ENCODE peak calls at places on chromosomes 2 and 18, in five cellular contexts. C is SK-N-MC, V is A673, R is GM23248, W is PC-3. S is an unnamed sample.

GRCh38 chr2:74843371-74844298 is 9.7 kb downstream of the HK2 start:
- DNase-seq in C (no peak), V (no peak), R (peak), W (peak), S (no peak)

GRCh38 chr2:210481601-210482124 is 5.1 kb upstream of the LANCL1 start:
- DNase-seq in C (no peak), V (no peak), R (no peak), W (peak), S (no peak)

GRCh38 chr2:30631051-30631671 is 176.1 kb downstream of the CAPN13 start:
- DNase-seq in C (no peak), V (no peak), R (no peak), W (no peak), S (no peak)

GRCh38 chr18:37778417-37779165 is 213.0 kb upstream of the CELF4 start:
- DNase-seq in C (no peak), V (peak), R (peak), W (peak), S (no peak)

GRCh38 chr18:37544196-37544595 is 21.4 kb downstream of the CELF4 start:
- DNase-seq in C (no peak), V (no peak), R (no peak), W (no peak), S (no peak)

GRCh38 chr2:190849774-190850173 is 30.8 kb upstream of the GLS start:
- DNase-seq in C (no peak), V (no peak), R (peak), W (peak), S (no peak)

GRCh38 chr2:118110310-118110709 is 22.0 kb downstream of the INSIG2 start:
- DNase-seq in C (no peak), V (no peak), R (no peak), W (no peak), S (no peak)

GRCh38 chr2:158127380-158127804 is 25.7 kb downstream of the UPP2 start:
- DNase-seq in C (no peak), V (no peak), R (no peak), W (no peak), S (no peak)

GRCh38 chr2:127070221-127070620 is 36.7 kb downstream of the BIN1 start:
- DNase-seq in C (no peak), V (no peak), R (no peak), W (no peak), S (no peak)

DNA sequence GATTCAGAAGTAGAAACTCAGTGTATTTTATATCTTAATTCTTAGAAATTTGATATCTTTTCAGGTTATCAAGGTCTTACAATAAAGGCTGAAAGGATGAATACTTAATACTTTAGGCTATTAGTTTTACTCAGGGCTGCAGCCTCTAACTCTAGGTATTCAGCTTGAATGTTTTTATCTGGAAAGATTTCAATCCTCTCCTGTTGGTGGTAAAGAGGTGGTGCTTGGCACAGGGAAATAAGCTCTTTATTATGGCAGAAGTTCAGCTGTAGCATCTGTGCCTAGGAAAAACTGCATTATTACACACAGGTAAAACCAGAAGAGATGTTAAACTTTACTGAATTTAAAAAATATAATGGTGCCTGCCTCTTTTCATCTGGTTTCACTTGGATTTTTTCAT is 11.1 kb downstream of the ACVR2A start:
- DNase-seq in C (no peak), V (no peak), R (no peak), W (no peak), S (no peak)
- TF ChIP-seq EZH2 in C (no peak), V (no peak), R (no peak), W (no peak), S (no peak)

GRCh38 chr18:48752928-48753327 is 197.8 kb downstream of the SMAD7 start:
- DNase-seq in C (no peak), V (no peak), R (no peak), W (no peak), S (no peak)

GRCh38 chr18:48750485-48751175 is 200.1 kb downstream of the SMAD7 start:
- DNase-seq in C (no peak), V (no peak), R (peak), W (no peak), S (no peak)

GRCh38 chr18:48752478-48752877 is 198.3 kb downstream of the SMAD7 start:
- DNase-seq in C (no peak), V (no peak), R (no peak), W (no peak), S (peak)

GRCh38 chr18:48751727-48752468 is 198.9 kb downstream of the SMAD7 start:
- DNase-seq in C (no peak), V (no peak), R (no peak), W (no peak), S (no peak)

DNA sequence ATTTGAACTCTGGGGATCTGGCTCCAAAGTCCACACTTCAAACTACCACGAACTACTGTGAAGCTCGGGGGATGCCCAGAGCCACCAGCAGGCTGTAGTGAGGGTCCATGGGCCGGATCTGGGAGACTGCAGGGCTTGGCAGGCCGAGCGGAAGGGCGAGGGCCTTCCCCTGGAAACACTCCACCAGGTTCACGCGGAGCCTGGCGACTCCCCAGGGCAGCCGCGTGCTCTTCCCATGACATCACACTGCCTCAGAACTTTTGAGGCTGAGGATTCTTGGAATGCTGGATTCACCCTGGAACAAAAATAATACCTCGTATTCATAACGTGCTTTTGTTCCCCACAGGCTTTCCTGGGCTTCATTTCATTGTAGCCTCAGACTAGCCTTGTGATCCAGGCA is 201.0 kb downstream of the SMAD7 start:
- DNase-seq in C (no peak), V (no peak), R (peak), W (no peak), S (no peak)
- TF ChIP-seq EZH2 in C (no peak), V (no peak), R (no peak), W (no peak), S (no peak)

DNA sequence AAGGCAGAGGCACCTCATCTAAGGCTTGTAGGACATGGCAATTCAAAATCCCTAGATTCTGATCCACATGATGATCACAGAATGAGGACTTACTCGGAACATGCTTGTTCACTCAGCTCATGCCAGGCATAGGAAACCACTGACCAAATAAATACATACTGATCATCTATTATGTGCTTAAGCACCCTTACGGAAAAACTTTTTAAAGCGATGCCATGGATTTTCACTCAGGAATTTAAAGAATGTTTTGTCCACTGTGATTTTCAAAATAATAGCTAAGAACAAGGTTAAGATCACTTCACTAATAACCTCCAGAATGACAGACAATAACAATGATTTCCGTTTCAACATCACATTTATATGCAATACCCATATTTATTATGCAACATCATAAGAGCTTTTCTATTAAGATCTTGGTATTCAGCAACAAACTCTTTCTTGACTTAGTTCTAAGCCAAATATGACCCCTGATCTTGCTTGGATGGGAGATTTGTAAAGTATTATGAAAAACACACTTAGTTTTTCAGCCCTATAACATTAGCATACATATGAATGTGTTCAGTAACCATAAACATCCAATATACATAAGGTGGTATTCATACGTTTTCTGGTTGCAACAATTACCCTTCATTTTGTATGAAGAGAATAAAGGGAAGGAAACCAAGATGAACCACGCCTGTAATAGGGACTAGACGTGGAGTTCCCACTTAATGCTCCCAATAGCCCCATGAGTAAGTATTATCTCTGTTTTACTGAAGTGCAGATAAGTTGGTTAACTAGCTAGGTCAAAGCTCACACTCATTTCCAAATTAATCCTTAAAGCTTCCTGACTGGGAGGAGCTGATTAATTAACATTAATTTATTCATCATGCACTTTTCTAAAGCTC is 2.0 kb downstream of the CD302 start:
- DNase-seq in C (no peak), V (no peak), R (no peak), W (no peak), S (no peak)
- TF ChIP-seq EZH2 in C (no peak), V (no peak), R (no peak), W (no peak), S (no peak)

GRCh38 chr2:66437055-66437454 is 2.1 kb downstream of the MEIS1 start:
- DNase-seq in C (no peak), V (no peak), R (peak), W (no peak), S (no peak)

GRCh38 chr2:66436546-66436945 is 1.6 kb downstream of the MEIS1 start:
- DNase-seq in C (no peak), V (no peak), R (peak), W (no peak), S (no peak)

GRCh38 chr2:66438498-66439290 is 3.8 kb downstream of the MEIS1 start:
- DNase-seq in C (no peak), V (no peak), R (peak), W (no peak), S (no peak)

GRCh38 chr2:66439291-66440010 is 4.5 kb downstream of the MEIS1 start:
- DNase-seq in C (no peak), V (peak), R (peak), W (no peak), S (no peak)

GRCh38 chr2:66437601-66438497 is 2.9 kb downstream of the MEIS1 start:
- DNase-seq in C (no peak), V (peak), R (peak), W (no peak), S (no peak)
- TF ChIP-seq EZH2 in C (no peak), V (no peak), R (no peak), W (no peak), S (no peak)

GRCh38 chr2:181656450-181657261 is at the start of gene CERKL:
- DNase-seq in C (no peak), V (no peak), R (peak), W (peak), S (no peak)
- TF ChIP-seq EZH2 in C (no peak), V (no peak), R (no peak), W (no peak), S (peak)

GRCh38 chr2:26666671-26667070 is 25.5 kb upstream of the CIB4 start:
- DNase-seq in C (no peak), V (no peak), R (peak), W (peak), S (no peak)
- TF ChIP-seq EZH2 in C (no peak), V (no peak), R (no peak), W (no peak), S (no peak)

GRCh38 chr18:31497404-31497710 is 620 bp upstream of the DSG2 start:
- DNase-seq in C (no peak), V (no peak), R (no peak), W (no peak), S (no peak)

GRCh38 chr18:31498450-31499156 is 626 bp downstream of the DSG2 start:
- DNase-seq in C (no peak), V (no peak), R (no peak), W (no peak), S (no peak)

GRCh38 chr18:31500161-31500688 is 2.2 kb downstream of the DSG2 start:
- DNase-seq in C (no peak), V (no peak), R (no peak), W (no peak), S (no peak)

GRCh38 chr18:31499157-31499524 is 1.2 kb downstream of the DSG2 start:
- DNase-seq in C (no peak), V (no peak), R (no peak), W (no peak), S (no peak)

GRCh38 chr18:31497711-31498449 is at the start of gene DSG2:
- DNase-seq in C (no peak), V (peak), R (peak), W (peak), S (no peak)
- TF ChIP-seq EZH2 in C (no peak), V (no peak), R (no peak), W (no peak), S (no peak)

GRCh38 chr2:216584112-216584511 is 49.1 kb upstream of the IGFBP2 start:
- DNase-seq in C (no peak), V (no peak), R (no peak), W (no peak), S (no peak)
- TF ChIP-seq EZH2 in C (no peak), V (no peak), R (no peak), W (no peak), S (no peak)

DNA sequence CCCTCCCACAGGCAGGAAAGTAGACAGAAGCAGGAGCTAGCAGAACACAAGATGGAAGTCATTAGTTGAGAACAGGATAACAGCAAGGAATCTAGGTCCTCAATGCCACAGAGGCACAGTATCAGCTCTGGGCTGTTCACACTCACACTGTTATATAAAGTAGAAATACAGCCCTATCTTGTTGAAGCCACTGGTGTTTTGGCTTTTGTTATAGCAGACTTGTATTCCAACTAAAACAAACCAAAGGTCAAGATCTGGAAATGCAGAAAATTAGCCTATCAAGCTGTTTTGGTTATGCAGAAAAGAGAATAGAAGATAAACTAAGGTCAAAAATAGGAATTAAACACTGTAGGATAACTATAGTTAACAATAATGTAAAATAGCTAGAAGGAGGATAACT is 37.5 kb upstream of the L3MBTL4 start:
- DNase-seq in C (no peak), V (no peak), R (no peak), W (no peak), S (no peak)
- TF ChIP-seq EZH2 in C (no peak), V (no peak), R (no peak), W (no peak), S (no peak)

DNA sequence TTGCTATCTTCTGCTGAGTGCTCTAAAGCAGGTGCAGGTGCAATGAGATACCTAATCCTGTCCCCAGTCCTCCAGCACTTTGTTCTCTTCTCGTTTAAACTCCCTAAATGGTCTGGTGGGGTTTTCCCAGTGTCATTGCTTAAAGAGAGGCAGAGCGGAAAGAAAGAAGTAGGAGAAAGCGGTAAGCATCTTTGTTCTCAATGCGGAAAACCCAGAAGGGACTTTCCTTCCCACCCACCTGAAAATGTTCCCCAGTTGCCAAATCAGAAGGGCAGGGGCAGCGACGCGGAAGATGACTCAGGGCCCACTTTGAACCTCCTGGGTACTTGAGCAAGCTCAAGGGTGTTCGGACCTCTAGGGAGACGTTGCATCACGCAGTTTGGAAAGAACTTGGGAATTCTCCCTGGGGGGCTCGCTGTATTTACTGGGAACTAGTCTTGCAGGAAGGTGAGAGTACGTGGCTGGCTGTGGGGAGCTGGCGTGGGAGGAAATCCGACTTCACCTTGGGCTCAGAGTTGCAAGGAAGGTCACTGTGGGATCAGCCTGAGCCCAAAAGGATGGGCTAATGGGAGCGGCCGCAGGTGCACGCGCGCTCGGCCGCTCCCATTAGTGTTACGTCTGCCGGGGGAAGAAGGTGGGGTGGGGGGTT is 587 bp upstream of the SGPP2 start:
- DNase-seq in C (no peak), V (no peak), R (no peak), W (no peak), S (no peak)
- TF ChIP-seq EZH2 in C (no peak), V (no peak), R (no peak), W (peak), S (peak)